ENCODE peak calls at places on chromosomes 6 and 20, in nine cellular contexts. D is spleen, G is HepG2, I is A549, Y is prostate gland, S is right lobe of liver, K is tibial nerve, X is H54, C is H1. R is an unnamed sample.
A peak's percentile ranks its signal among the peaks of the same experiment; 100 is the strongest.

GRCh38 chr6:159172066-159172465 is 2.9 kb downstream of the FNDC1 start:
- DNase-seq in Y (no peak), G (no peak), X (no peak), K (no peak), S (no peak), C (no peak), D (no peak), I (no peak), R (no peak)

GRCh38 chr20:32580970-32581838 is 3.9 kb downstream of the NOL4L start:
- DNase-seq in X (no peak), G (peak; percentile 47), C (no peak), D (peak; percentile 80), S (no peak), Y (no peak), I (no peak), K (no peak), R (peak; percentile 89)

GRCh38 chr6:136609878-136610706 is 59.9 kb upstream of the MAP7 start:
- DNase-seq in G (peak; percentile 46), D (no peak), C (no peak), Y (peak; percentile 73), X (peak; percentile 32), S (no peak), K (no peak), I (peak; percentile 96), R (peak; percentile 35)

GRCh38 chr6:168380956-168381605 is 59.9 kb upstream of the SMOC2 start:
- DNase-seq in G (no peak), C (no peak), Y (no peak), K (no peak), D (peak; percentile 56), S (no peak), I (no peak), X (no peak), R (no peak)

GRCh38 chr6:116392158-116393032 is 21.6 kb downstream of the DSE start:
- DNase-seq in K (no peak), X (no peak), S (no peak), C (no peak), Y (no peak), G (no peak), I (no peak), D (no peak), R (no peak)

GRCh38 chr6:385614-386013 is 5.9 kb upstream of the IRF4 start:
- DNase-seq in D (no peak), C (no peak), X (no peak), K (no peak), S (no peak), G (no peak), Y (no peak), I (no peak), R (no peak)

GRCh38 chr6:25192562-25192961 is 86.6 kb upstream of the CARMIL1 start:
- DNase-seq in Y (no peak), S (no peak), X (no peak), K (no peak), C (no peak), G (no peak), D (no peak), I (no peak), R (no peak)

GRCh38 chr6:408599-409102 is 17.1 kb downstream of the IRF4 start:
- DNase-seq in I (peak; percentile 55), Y (no peak), C (no peak), G (peak; percentile 65), K (no peak), X (peak; percentile 83), D (no peak), S (no peak), R (peak; percentile 33)

GRCh38 chr6:23964865-23965264 is 161.2 kb upstream of the NRSN1 start:
- DNase-seq in G (no peak), D (no peak), I (no peak), C (no peak), S (no peak), K (no peak), Y (no peak), X (no peak), R (no peak)

GRCh38 chr6:17278289-17279061 is 2.7 kb upstream of the RBM24 start:
- DNase-seq in Y (no peak), C (no peak), I (peak; percentile 70), S (no peak), X (peak; percentile 40), D (no peak), K (no peak), G (peak; percentile 24), R (no peak)

GRCh38 chr6:148440877-148441453 is 98.3 kb downstream of the SASH1 start:
- DNase-seq in X (peak; percentile 29), S (peak; percentile 59), I (peak; percentile 77), C (peak; percentile 33), D (no peak), Y (peak; percentile 47), K (peak; percentile 52), G (peak; percentile 50), R (no peak)

GRCh38 chr6:170222498-170223471 is 68.1 kb downstream of the DLL1 start:
- DNase-seq in S (peak; percentile 43), D (peak; percentile 74), G (no peak), X (no peak), I (no peak), K (no peak), C (peak; percentile 43), Y (peak; percentile 3), R (no peak)

GRCh38 chr6:33609444-33610034 is 11.6 kb upstream of the ITPR3 start:
- DNase-seq in Y (no peak), G (no peak), S (no peak), K (no peak), C (no peak), I (no peak), D (no peak), X (peak; percentile 78), R (no peak)
- TF ChIP-seq POLR2A in Y (no peak), G (no peak), S (no peak), K (no peak), C (no peak), I (no peak), D (no peak), X (no peak), R (no peak)

GRCh38 chr20:33729101-33729500 is 2.7 kb upstream of the ZNF341 start:
- DNase-seq in G (no peak), I (no peak), Y (no peak), X (no peak), K (no peak), S (no peak), D (no peak), C (no peak), R (no peak)

GRCh38 chr20:33730946-33731692 is 677 bp upstream of the ZNF341 start:
- DNase-seq in X (no peak), I (no peak), Y (no peak), G (no peak), C (no peak), S (no peak), D (no peak), K (no peak), R (no peak)

GRCh38 chr20:33731693-33732165 is at the start of gene ZNF341:
- DNase-seq in I (peak; percentile 91), G (peak; percentile 90), D (peak; percentile 98), S (peak; percentile 92), K (peak; percentile 56), C (peak; percentile 92), X (peak; percentile 92), Y (peak; percentile 82), R (peak; percentile 97)

GRCh38 chr20:33733654-33734576 is 2.1 kb downstream of the ZNF341 start:
- DNase-seq in I (peak; percentile 94), S (no peak), X (peak; percentile 52), D (peak; percentile 84), K (peak; percentile 34), G (peak; percentile 94), C (peak; percentile 49), Y (no peak), R (peak; percentile 25)

DNA sequence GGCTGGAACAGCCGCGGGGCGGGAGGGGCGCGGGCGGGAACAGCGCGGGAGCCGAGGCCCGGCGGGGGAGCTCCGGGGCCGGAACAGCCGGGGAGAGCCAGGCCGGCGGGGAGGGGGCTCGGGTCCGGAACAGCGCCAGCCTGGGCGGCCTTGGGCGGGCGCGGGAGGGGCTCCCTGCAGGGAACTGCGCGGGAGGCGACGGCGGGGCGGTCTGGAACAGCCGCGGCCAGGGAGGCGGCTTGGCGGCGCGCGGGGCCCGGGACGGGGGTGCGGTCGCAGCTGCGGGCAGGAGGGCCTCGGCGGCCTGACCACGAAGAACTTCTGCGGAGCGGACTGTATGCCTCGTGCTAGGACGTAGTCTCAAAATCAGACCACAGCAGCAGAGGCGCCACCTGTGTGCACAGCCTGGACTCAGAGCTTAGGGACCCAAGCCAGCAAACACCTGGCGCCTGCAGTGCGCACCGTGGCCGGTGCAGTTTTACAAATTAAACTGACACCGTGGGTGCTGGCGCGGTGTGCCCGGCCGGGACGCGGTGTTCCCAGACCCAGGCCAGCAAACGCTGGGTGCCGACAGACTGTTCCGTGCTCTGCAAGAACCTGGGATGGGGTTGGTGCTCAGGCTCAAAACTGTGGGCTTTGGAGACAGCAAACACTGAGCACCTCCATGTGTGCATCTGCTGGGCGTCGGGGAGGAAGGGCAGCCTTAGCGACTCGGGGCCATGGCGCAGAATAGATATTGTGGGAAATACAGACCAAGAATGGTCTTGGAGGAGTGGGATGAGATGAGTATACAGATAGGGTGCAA is 572 bp downstream of the ZNF341 start:
- DNase-seq in K (peak; percentile 67), G (peak; percentile 82), I (peak; percentile 89), Y (peak; percentile 78), S (peak; percentile 92), C (peak; percentile 90), X (no peak), D (peak; percentile 99), R (peak; percentile 98)
- TF ChIP-seq POLR2A in K (no peak), G (peak; percentile 71), I (peak; percentile 59), Y (peak; percentile 32), S (peak; percentile 56), C (no peak), X (peak; percentile 57), D (no peak), R (peak; percentile 49)

DNA sequence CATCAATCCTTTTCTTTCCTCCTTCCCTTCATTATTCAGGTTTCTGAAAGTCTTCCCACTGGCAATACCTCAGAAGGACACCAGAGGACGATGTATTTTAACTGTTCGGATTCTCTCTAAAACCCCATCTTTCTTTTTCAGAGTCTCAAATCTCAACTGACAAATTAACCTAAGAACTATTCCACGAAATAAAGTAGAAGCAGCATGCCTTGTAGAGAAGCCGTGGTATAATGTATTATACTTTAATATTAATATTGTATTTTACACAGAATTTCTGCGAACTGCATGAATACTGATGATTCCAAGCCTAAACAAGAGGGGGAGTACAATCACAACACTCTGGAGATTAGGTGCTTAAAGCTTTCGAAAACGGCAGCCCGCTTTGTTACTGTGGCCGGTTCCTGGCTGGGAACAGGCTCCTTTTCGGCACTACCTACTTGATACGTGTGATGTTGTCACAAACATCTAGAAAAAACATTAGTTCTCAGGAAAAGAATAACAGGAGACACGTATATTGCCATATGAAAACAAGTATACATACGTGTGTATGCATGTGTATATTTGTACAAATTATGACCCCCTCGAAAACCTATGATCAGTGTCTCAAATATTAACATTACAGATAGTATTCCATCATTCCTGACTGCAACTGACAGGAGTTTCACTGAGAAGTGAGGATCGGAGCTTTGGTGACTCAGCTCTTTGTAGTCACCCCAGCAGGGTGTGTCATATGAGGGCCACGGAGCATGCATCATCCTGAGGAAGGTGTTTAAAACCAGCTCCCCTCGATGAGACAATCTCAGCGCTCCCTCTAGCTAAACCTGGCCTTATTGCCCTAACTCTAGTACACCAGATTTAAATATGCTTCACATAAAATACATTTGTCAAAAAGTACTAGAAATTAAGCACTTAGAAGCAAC is 319.7 kb upstream of the TCF21 start:
- DNase-seq in S (no peak), Y (no peak), D (no peak), X (peak; percentile 46), K (peak; percentile 48), C (no peak), I (peak; percentile 96), G (peak; percentile 51), R (peak; percentile 59)
- TF ChIP-seq POLR2A in S (no peak), Y (no peak), D (no peak), X (no peak), K (no peak), C (no peak), I (no peak), G (no peak), R (no peak)

GRCh38 chr6:42509765-42510164 is 54.1 kb upstream of the UBR2 start:
- DNase-seq in X (no peak), G (no peak), D (no peak), Y (no peak), K (no peak), I (no peak), S (no peak), C (no peak), R (no peak)
- TF ChIP-seq POLR2A in X (no peak), G (no peak), D (no peak), Y (no peak), K (no peak), I (no peak), S (no peak), C (no peak), R (no peak)